ENCODE peak calls at places on chromosomes 16 and 17, in five cellular contexts. P is GM12865; B is DMS153; J is foreskin keratinocyte; M is stimulated activated CD4-positive, alpha-beta T cell treated with anti-CD3 and anti-CD28 coated beads, Interleukin-1b, Interleukin-23, amount 100 ng/mL, for 1 hour. R is an unnamed sample.

GRCh38 chr16:2527071-2527783 is 4.0 kb downstream of the CEMP1 start:
- DNase-seq in B (no peak), P (no peak), J (no peak), M (no peak), R (no peak)

GRCh38 chr17:73586153-73586906 is 57.9 kb downstream of the SDK2 start:
- DNase-seq in J (no peak), B (no peak), P (no peak), M (no peak), R (no peak)

GRCh38 chr17:43534909-43535308 is 11.2 kb downstream of the ETV4 start:
- DNase-seq in M (no peak), B (no peak), J (no peak), P (no peak), R (no peak)

GRCh38 chr17:64498308-64499203 is 1.7 kb upstream of the POLG2 start:
- DNase-seq in B (no peak), M (no peak), J (peak; percentile 47), P (peak; percentile 17), R (no peak)

GRCh38 chr16:75011634-75012307 is 12.9 kb downstream of the ZNRF1 start:
- DNase-seq in M (no peak), P (peak; percentile 92), B (no peak), J (peak; percentile 96), R (no peak)

GRCh38 chr17:76755285-76755684 is 17.4 kb downstream of the MFSD11 start:
- DNase-seq in J (no peak), M (no peak), P (no peak), B (no peak), R (no peak)

GRCh38 chr17:57869599-57870282 is 19.9 kb upstream of the MRPS23 start:
- DNase-seq in B (no peak), P (no peak), J (peak; percentile 86), M (no peak), R (no peak)

GRCh38 chr17:39576187-39576586 is 31.5 kb downstream of the NEUROD2 start:
- DNase-seq in B (no peak), M (no peak), J (no peak), P (peak; percentile 9), R (no peak)

GRCh38 chr16:21584817-21585216 is 14.6 kb upstream of the METTL9 start:
- DNase-seq in B (no peak), P (no peak), J (no peak), M (no peak), R (no peak)

GRCh38 chr17:7781467-7781866 is 52.5 kb upstream of the KDM6B start:
- DNase-seq in P (peak; percentile 70), B (no peak), J (no peak), M (no peak), R (no peak)

GRCh38 chr17:16287563-16288027 is 65.7 kb downstream of the CENPV start:
- DNase-seq in J (no peak), B (no peak), M (no peak), P (peak; percentile 68), R (no peak)

GRCh38 chr16:4359914-4360313 is 8.8 kb upstream of the PAM16 start:
- DNase-seq in M (no peak), P (no peak), B (no peak), J (no peak), R (no peak)

GRCh38 chr16:1745900-1746692 is 25.2 kb downstream of the NME3 start:
- DNase-seq in M (no peak), J (peak; percentile 74), P (no peak), B (no peak), R (no peak)

GRCh38 chr16:84839956-84840355 is 20.2 kb downstream of the CRISPLD2 start:
- DNase-seq in B (no peak), P (no peak), M (no peak), J (no peak), R (no peak)